ENCODE peak calls at places on chromosomes 2 and 18, in ten cellular contexts. N is IMR-90, E is ascending aorta, M is neural progenitor cell, X is iPS DF 6.9, Z is tibial artery, C is fibroblast of lung, A is lower lobe of right lung, Q is uterus, J is sigmoid colon. R is an unnamed sample.

GRCh38 chr2:239500915-239501630 is 100.3 kb upstream of the HDAC4 start:
- DNase-seq in N (no peak), E (no peak), M (no peak), X (no peak), Z (no peak), C (no peak), A (peak; percentile 58), Q (no peak), J (no peak), R (no peak)

GRCh38 chr18:65363911-65364632 is 386.7 kb upstream of the CDH7 start:
- DNase-seq in N (no peak), E (no peak), M (no peak), X (no peak), Z (no peak), C (no peak), A (no peak), Q (no peak), J (no peak), R (no peak)

GRCh38 chr2:128445533-128445900 is 126.8 kb upstream of the HS6ST1 start:
- DNase-seq in N (no peak), E (no peak), M (no peak), X (no peak), Z (peak; percentile 45), C (no peak), A (no peak), Q (no peak), J (peak; percentile 39), R (peak; percentile 44)

GRCh38 chr2:111670776-111671175 is 213.2 kb downstream of the ANAPC1 start:
- DNase-seq in N (no peak), E (no peak), M (no peak), X (no peak), Z (no peak), C (no peak), A (no peak), Q (no peak), J (no peak), R (no peak)

GRCh38 chr2:117980381-117980780 is 33.5 kb downstream of the CCDC93 start:
- DNase-seq in N (peak; percentile 76), E (no peak), M (peak; percentile 26), X (no peak), Z (no peak), C (peak; percentile 56), A (no peak), Q (no peak), J (no peak), R (no peak)

GRCh38 chr2:177433402-177433801 is 40.8 kb downstream of the AGPS start:
- DNase-seq in N (no peak), E (no peak), M (no peak), X (no peak), Z (no peak), C (peak; percentile 8), A (no peak), Q (no peak), J (no peak), R (no peak)

GRCh38 chr2:69911985-69912563 is 2.8 kb upstream of the MXD1 start:
- DNase-seq in N (peak; percentile 58), E (no peak), M (peak; percentile 73), X (no peak), Z (no peak), C (peak; percentile 76), A (no peak), Q (no peak), J (no peak), R (no peak)

GRCh38 chr2:55961318-55961911 is 37.8 kb upstream of the EFEMP1 start:
- DNase-seq in N (peak; percentile 66), E (no peak), M (peak; percentile 51), X (peak; percentile 25), Z (no peak), C (peak; percentile 82), A (no peak), Q (no peak), J (no peak), R (no peak)

GRCh38 chr2:54605836-54606235 is 117.6 kb upstream of the EML6 start:
- DNase-seq in N (peak; percentile 53), E (no peak), M (no peak), X (no peak), Z (no peak), C (no peak), A (no peak), Q (no peak), J (no peak), R (no peak)

GRCh38 chr2:113276906-113277425 is 1.8 kb downstream of the PAX8 start:
- DNase-seq in N (no peak), E (no peak), M (peak; percentile 66), X (no peak), Z (no peak), C (no peak), A (no peak), Q (no peak), J (no peak), R (no peak)

GRCh38 chr2:128809880-128810279 is 491.2 kb upstream of the HS6ST1 start:
- DNase-seq in N (no peak), E (no peak), M (no peak), X (no peak), Z (no peak), C (no peak), A (no peak), Q (no peak), J (no peak), R (no peak)

GRCh38 chr2:44171018-44171417 is 2.3 kb downstream of the PPM1B start:
- DNase-seq in N (peak; percentile 58), E (no peak), M (peak; percentile 8), X (no peak), Z (no peak), C (peak; percentile 39), A (no peak), Q (no peak), J (no peak), R (no peak)

GRCh38 chr2:58553937-58554336 is 312.8 kb upstream of the FANCL start:
- DNase-seq in N (no peak), E (no peak), M (peak; percentile 46), X (no peak), Z (no peak), C (peak; percentile 9), A (no peak), Q (no peak), J (no peak), R (no peak)

GRCh38 chr2:1660656-1661650 is 83.4 kb downstream of the PXDN start:
- DNase-seq in N (no peak), E (no peak), M (no peak), X (no peak), Z (no peak), C (no peak), A (no peak), Q (no peak), J (peak; percentile 40), R (no peak)

GRCh38 chr2:39517102-39517436 is 80.0 kb upstream of the MAP4K3 start:
- DNase-seq in N (no peak), E (no peak), M (no peak), X (no peak), Z (no peak), C (no peak), A (no peak), Q (no peak), J (no peak), R (no peak)
- H3K4me1 ChIP-seq in N (peaks cover 22% of the 10 kb centered on the region), E (peaks cover 29% of the 10 kb centered on the region), M (peaks cover 26% of the 10 kb centered on the region), X (peaks cover 10% of the 10 kb centered on the region), Z (peaks cover 15% of the 10 kb centered on the region), C (peaks cover 17% of the 10 kb centered on the region), A (peaks cover 56% of the 10 kb centered on the region), Q (peaks cover 11% of the 10 kb centered on the region), J (peaks cover 49% of the 10 kb centered on the region), R (peaks cover 58% of the 10 kb centered on the region)

GRCh38 chr2:40120957-40121356 is 330.9 kb downstream of the SLC8A1 start:
- DNase-seq in N (no peak), E (no peak), M (no peak), X (no peak), Z (no peak), C (no peak), A (no peak), Q (no peak), J (no peak), R (no peak)

GRCh38 chr2:40115348-40115747 is 336.3 kb upstream of the THUMPD2 start:
- DNase-seq in N (no peak), E (no peak), M (no peak), X (no peak), Z (no peak), C (no peak), A (no peak), Q (no peak), J (no peak), R (no peak)

GRCh38 chr2:40115894-40116293 is 336.0 kb downstream of the SLC8A1 start:
- DNase-seq in N (no peak), E (no peak), M (no peak), X (no peak), Z (no peak), C (no peak), A (no peak), Q (no peak), J (no peak), R (no peak)

GRCh38 chr2:40120021-40120420 is 331.9 kb downstream of the SLC8A1 start:
- DNase-seq in N (no peak), E (no peak), M (no peak), X (no peak), Z (no peak), C (no peak), A (no peak), Q (no peak), J (no peak), R (no peak)

DNA sequence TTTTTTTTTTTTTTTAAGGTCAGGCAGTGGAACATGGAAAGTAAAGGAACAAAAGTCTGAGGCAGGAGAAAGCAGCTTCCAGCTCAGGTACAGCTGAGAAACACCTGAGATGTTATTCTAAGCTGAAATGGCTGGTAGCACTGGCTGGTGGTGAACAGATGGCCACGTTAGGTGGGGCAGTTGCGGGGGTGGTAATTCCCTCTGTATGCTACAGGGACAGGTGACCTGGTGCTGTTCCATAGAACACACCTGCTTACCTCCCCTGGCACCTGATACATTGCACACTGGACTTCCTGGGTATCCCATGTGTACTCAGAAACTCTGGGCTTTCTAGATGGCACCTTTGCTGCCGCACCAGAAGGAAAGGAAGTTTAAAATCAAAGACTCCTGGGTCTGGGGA is 333.3 kb downstream of the SLC8A1 start:
- DNase-seq in N (no peak), E (no peak), M (no peak), X (no peak), Z (no peak), C (no peak), A (no peak), Q (no peak), J (no peak), R (no peak)
- H3K4me3 ChIP-seq in N (no peak overlapping the region), E (no peak overlapping the region), M (no peak overlapping the region), X (no peak overlapping the region), Z (no peak overlapping the region), C (no peak overlapping the region), A (no peak overlapping the region), Q (no peak overlapping the region), J (no peak overlapping the region), R (no peak overlapping the region)

DNA sequence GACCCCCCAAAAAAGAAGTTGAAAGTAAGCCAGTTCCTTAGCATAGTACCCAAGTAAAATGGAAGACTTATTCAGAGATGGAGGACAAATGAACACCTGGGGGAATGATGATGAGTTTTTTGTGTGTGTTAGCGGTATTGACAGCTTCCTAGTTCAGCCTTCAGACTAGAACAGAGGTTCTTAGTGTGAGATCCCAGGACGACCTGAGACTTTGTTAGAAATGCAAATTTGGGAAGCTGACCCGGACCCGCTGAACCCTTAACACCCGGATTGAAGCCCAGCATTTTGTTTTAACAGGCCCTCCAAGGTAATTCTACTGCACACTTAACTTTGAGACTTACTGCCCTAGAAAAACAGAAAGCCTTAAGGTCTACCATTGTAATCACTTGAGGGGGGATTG is 20.3 kb downstream of the SPOPL start:
- DNase-seq in N (no peak), E (no peak), M (peak; percentile 38), X (no peak), Z (no peak), C (no peak), A (no peak), Q (no peak), J (no peak), R (no peak)
- H3K27ac ChIP-seq in N (no peak overlapping the region), E (no peak overlapping the region), M (no peak overlapping the region), X (no peak overlapping the region), Z (no peak overlapping the region), C (no peak overlapping the region), A (no peak overlapping the region), Q (no peak overlapping the region), J (no peak overlapping the region), R (no peak overlapping the region)

GRCh38 chr18:55546873-55547704 is 40.9 kb downstream of the TCF4 start:
- DNase-seq in N (peak; percentile 82), E (no peak), M (no peak), X (no peak), Z (no peak), C (peak; percentile 63), A (no peak), Q (peak; percentile 39), J (peak; percentile 64), R (no peak)
- H3K4me1 ChIP-seq in N (peaks cover 7% of the 10 kb centered on the region), E (peaks cover 4% of the 10 kb centered on the region), M (peaks cover 22% of the 10 kb centered on the region), X (peaks cover 3% of the 10 kb centered on the region), Z (peaks cover 12% of the 10 kb centered on the region), C (peaks cover 2% of the 10 kb centered on the region), A (peaks cover 21% of the 10 kb centered on the region), Q (no peaks in the 10 kb centered on the region), J (peaks cover 25% of the 10 kb centered on the region), R (peaks cover 4% of the 10 kb centered on the region)

R was measured in upper lobe of right lung.